ENCODE peak calls at places on chromosomes 3 and 15, in four cellular contexts. D, Y, A and E are unnamed samples.
A peak's percentile ranks its signal among the peaks of the same experiment; 100 is the strongest.

GRCh38 chr15:39623550-39623931 is 42.7 kb downstream of the THBS1 start:
- DNase-seq in D (no peak), Y (no peak), A (no peak), E (no peak)

GRCh38 chr3:155420869-155421486 is 127.5 kb upstream of the STRIT1 start:
- DNase-seq in A (no peak), Y (peak; percentile 16), D (no peak), E (no peak)

GRCh38 chr3:101926594-101927105 is 77.3 kb downstream of the NFKBIZ start:
- DNase-seq in D (no peak), A (no peak), Y (no peak), E (no peak)

GRCh38 chr3:129936757-129937156 is 37.8 kb upstream of the TRH start:
- DNase-seq in A (no peak), D (no peak), Y (peak; percentile 85), E (no peak)

GRCh38 chr3:171402281-171402680 is 57.9 kb downstream of the TNIK start:
- DNase-seq in Y (no peak), D (no peak), A (no peak), E (no peak)

GRCh38 chr3:176916777-176917176 is 280.5 kb downstream of the TBL1XR1 start:
- DNase-seq in D (peak; percentile 75), Y (no peak), A (peak; percentile 33), E (peak; percentile 47)

GRCh38 chr15:96827981-96828380 is 497.5 kb downstream of the NR2F2 start:
- DNase-seq in Y (no peak), D (no peak), A (no peak), E (no peak)

GRCh38 chr3:173911446-173911845 is 513.9 kb downstream of the NLGN1 start:
- DNase-seq in D (no peak), A (no peak), Y (no peak), E (no peak)

GRCh38 chr3:22939349-22939748 is 263.8 kb upstream of the UBE2E2 start:
- DNase-seq in Y (no peak), D (no peak), A (no peak), E (no peak)

GRCh38 chr3:139281096-139281495 is 62.7 kb upstream of the MRPS22 start:
- DNase-seq in A (no peak), D (no peak), Y (no peak), E (no peak)

DNA sequence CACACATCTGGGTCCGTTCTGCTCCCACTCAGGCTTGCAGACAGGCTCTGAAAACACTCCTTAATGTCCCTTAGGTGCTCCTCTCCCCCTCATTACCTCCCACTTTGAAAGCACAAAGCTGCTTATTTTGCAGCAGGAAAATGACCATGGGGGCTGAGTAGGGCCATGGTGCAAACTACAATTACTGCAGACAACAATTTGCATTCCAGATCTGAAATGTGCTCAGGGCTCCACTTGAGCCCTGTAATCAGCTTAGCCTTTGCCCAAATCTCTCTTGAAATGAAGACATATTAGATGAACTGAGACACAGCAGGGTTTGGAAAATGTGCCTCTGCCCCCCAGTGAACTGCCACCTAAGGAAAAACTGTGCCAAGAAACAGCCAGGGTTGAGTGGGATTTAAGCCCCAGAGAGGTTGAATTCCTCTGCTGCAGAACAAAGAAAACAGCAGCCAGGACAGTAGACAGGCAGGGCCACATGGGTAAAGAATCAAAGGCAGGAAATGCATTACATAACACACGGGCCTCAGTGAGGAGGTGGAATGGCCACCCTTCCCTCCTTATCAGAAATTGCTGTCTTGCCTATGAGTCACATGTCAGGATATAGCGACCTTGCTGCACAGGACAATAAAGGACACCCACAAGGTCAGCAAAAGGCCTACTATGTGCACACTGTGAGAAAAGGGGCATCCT is 126.8 kb upstream of the ARHGEF3 start:
- DNase-seq in A (no peak), D (no peak), Y (peak; percentile 25), E (no peak)
- TF ChIP-seq ATF3 in A (no peak), D (no peak), Y (no peak), E (no peak)

GRCh38 chr3:114706591-114707224 is 412.9 kb downstream of the TIGIT start:
- DNase-seq in A (no peak), Y (peak; percentile 94), D (peak; percentile 88), E (no peak)

GRCh38 chr3:114712728-114713492 is 419.1 kb downstream of the TIGIT start:
- DNase-seq in A (no peak), D (no peak), Y (no peak), E (no peak)

GRCh38 chr3:114707225-114707860 is 413.5 kb downstream of the TIGIT start:
- DNase-seq in A (no peak), D (peak; percentile 28), Y (peak; percentile 63), E (no peak)

GRCh38 chr3:114711321-114711891 is 417.6 kb downstream of the TIGIT start:
- DNase-seq in Y (no peak), D (no peak), A (no peak), E (no peak)

DNA sequence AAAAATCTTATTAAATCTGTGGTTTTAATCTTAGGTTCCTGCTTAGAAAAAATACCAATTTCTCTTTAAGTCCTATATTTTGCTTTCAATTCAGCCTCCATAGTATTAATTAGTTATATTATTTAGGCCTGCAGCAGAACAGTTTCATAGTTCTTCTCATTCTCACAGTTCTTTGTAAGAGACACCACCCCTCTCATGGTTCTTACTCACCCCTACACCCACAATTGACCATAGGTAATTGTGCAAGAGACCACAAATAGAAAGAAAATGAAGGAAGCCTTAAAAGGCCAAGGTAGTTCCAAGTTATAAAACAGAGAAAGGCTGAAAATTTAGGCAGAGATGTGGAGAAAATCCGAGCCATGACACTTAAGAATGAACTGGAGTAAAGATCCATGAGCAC is 415.3 kb downstream of the TIGIT start:
- DNase-seq in Y (no peak), D (no peak), A (no peak), E (no peak)
- TF ChIP-seq ATF3 in Y (no peak), D (no peak), A (no peak), E (no peak)

DNA sequence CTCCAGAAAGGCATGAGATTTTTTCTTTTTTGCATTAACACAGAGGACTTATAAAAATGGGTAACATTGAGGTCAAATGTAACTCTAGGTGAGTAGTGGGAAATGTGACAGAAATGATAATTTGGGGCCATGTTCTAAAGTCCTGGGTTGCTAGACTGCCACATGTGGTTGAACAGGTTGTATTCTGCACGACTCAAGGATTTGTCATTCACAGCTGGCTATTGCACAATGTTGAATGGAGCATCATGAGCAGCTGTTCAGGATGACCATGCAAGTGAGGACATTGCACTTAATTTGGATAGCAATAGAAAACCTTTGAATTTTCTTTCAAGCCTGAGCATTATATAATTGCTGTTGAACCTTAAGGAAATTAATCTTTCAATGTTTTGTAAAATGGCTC is 396.6 kb downstream of the NAALADL2 start:
- DNase-seq in D (no peak), A (no peak), Y (no peak), E (no peak)
- TF ChIP-seq ATF3 in D (no peak), A (no peak), Y (no peak), E (no peak)

GRCh38 chr3:48519244-48519643 is 15.3 kb upstream of the SHISA5 start:
- DNase-seq in D (no peak), Y (no peak), A (no peak), E (no peak)
- TF ChIP-seq ATF3 in D (no peak), Y (no peak), A (no peak), E (no peak)

GRCh38 chr3:53023072-53023823 is 22.6 kb downstream of the SFMBT1 start:
- DNase-seq in Y (no peak), D (no peak), A (no peak), E (no peak)
- TF ChIP-seq ATF3 in Y (no peak), D (no peak), A (no peak), E (no peak)

DNA sequence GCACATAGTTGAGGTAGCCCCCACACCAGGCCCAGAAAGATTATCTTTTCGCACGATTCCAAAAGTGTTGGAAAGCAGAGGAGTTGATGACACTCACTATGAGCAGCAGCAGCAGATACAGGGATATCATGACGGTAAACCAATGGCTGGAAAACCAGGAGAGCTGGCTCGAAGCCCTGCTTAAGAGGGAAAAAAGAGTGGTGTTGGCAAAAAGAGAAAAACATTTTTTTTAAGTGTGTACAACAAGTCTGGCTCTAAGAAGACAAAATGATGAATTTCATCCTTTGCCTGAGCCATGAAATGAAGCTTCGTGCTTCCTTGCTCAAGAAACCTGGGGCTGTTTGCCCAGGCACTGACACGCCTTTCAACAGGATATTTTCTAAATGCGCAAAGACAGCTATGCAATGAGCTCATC is 27.3 kb downstream of the PARP16 start:
- DNase-seq in D (no peak), Y (no peak), A (no peak), E (no peak)
- TF ChIP-seq ATF3 in D (no peak), Y (no peak), A (no peak), E (no peak)

GRCh38 chr15:100281096-100281917 is 60.5 kb downstream of the ADAMTS17 start:
- DNase-seq in D (no peak), Y (no peak), A (no peak), E (no peak)

GRCh38 chr15:100279849-100280248 is 61.9 kb downstream of the ADAMTS17 start:
- DNase-seq in Y (no peak), D (no peak), A (no peak), E (no peak)

GRCh38 chr15:100284701-100285100 is 57.1 kb downstream of the ADAMTS17 start:
- DNase-seq in A (no peak), Y (no peak), D (no peak), E (no peak)

GRCh38 chr15:100285641-100286295 is 56.0 kb downstream of the ADAMTS17 start:
- DNase-seq in Y (no peak), D (no peak), A (no peak), E (no peak)

DNA sequence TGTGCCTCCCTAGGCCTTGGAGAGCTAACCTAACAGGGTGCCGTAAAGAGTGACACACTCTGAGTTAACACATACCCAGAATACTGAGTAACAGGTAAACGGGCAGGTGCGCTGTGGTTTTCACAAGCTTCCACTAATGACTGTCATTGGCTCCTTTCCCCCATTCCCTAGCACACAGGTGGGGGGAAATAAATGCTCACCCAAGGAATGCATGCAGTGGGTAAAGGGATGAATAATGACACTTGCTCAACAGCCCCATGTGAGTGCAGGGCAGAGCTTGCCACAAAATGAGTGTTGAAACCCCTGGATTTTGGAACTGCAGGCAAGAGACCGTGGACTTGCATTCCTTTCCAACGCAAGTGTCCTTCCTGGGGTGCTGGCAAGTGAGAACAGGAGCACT is 57.6 kb downstream of the ADAMTS17 start:
- DNase-seq in A (no peak), Y (no peak), D (no peak), E (no peak)
- TF ChIP-seq ATF3 in A (no peak), Y (no peak), D (no peak), E (no peak)